ENCODE peak calls at places on chromosome X, in ten cellular contexts. K is mesenchymal stem cell; L is suprapubic skin; A is uterus; E is lung; N is SK-N-SH; B is mammary epithelial cell; G is upper lobe of right lung; Q is right atrium auricular region; C is CD8-positive, alpha-beta T cell. O is an unnamed sample. For H3K36me3, the result is how much of the 10 kb centered on the place peaks cover.

GRCh38 chrX:103404225-103405008 is 28.1 kb downstream of the BEX3 start:
- DNase-seq in C (peak), N (peak), G (peak), Q (peak), B (peak), L (peak), K (peak), E (peak), A (peak), O (peak)

GRCh38 chrX:69539437-69539836 is 35.3 kb downstream of the NALF2 start:
- DNase-seq in Q (no peak), G (no peak), N (no peak), L (no peak), B (no peak), E (no peak), A (no peak), C (no peak), K (no peak), O (no peak)

GRCh38 chrX:122583526-122583925 is 600.6 kb upstream of the GRIA3 start:
- DNase-seq in L (no peak), E (no peak), N (no peak), G (no peak), Q (no peak), A (no peak), K (no peak), C (no peak), B (peak), O (no peak)

GRCh38 chrX:70826715-70827114 is 81.8 kb downstream of the TEX11 start:
- DNase-seq in B (no peak), N (no peak), L (no peak), G (no peak), C (no peak), K (no peak), E (no peak), Q (no peak), A (no peak), O (no peak)

GRCh38 chrX:47690175-47690574 is 31.2 kb upstream of the UXT start:
- DNase-seq in B (no peak), N (no peak), Q (no peak), E (no peak), A (no peak), C (no peak), L (no peak), K (no peak), G (no peak), O (no peak)

GRCh38 chrX:41922125-41922521 is 1.2 kb downstream of the CASK start:
- DNase-seq in C (peak), Q (no peak), G (no peak), N (peak), E (no peak), K (peak), A (no peak), L (no peak), B (peak), O (no peak)

GRCh38 chrX:110317079-110317819 is 636 bp downstream of the AMMECR1 start:
- DNase-seq in N (peak), Q (no peak), A (peak), K (peak), G (peak), B (no peak), E (peak), C (peak), L (peak), O (peak)

GRCh38 chrX:24860140-24860539 is 155.6 kb downstream of the ARX start:
- DNase-seq in Q (no peak), B (no peak), A (no peak), K (no peak), G (no peak), C (no peak), L (no peak), N (no peak), E (no peak), O (no peak)

GRCh38 chrX:115232933-115233496 is 881 bp downstream of the LRCH2 start:
- DNase-seq in G (no peak), B (no peak), Q (no peak), K (no peak), N (no peak), C (no peak), L (no peak), E (no peak), A (no peak), O (no peak)

GRCh38 chrX:149819371-149819770 is 37.6 kb downstream of the MAGEA9 start:
- DNase-seq in Q (no peak), G (no peak), B (peak), A (no peak), L (no peak), E (no peak), C (no peak), K (no peak), N (no peak), O (no peak)

GRCh38 chrX:19750028-19750786 is 137.2 kb downstream of the SH3KBP1 start:
- DNase-seq in A (no peak), G (no peak), K (peak), C (no peak), Q (no peak), B (no peak), L (no peak), E (no peak), N (no peak), O (no peak)

GRCh38 chrX:110741213-110741796 is 54.3 kb downstream of the CHRDL1 start:
- DNase-seq in G (no peak), L (no peak), Q (no peak), E (no peak), C (no peak), N (no peak), A (no peak), K (peak), B (peak), O (no peak)

GRCh38 chrX:39730671-39731389 is 366.9 kb downstream of the BCOR start:
- DNase-seq in L (peak), B (peak), K (peak), A (peak), G (peak), E (peak), Q (peak), N (peak), C (peak), O (peak)

GRCh38 chrX:151386838-151387459 is 10.1 kb upstream of the VMA21 start:
- DNase-seq in L (no peak), B (no peak), G (no peak), C (no peak), N (no peak), E (no peak), Q (no peak), K (no peak), A (no peak), O (no peak)

GRCh38 chrX:38799995-38800394 is 1.3 kb upstream of the MID1IP1 start:
- DNase-seq in Q (no peak), K (no peak), N (no peak), L (no peak), A (no peak), B (no peak), E (no peak), G (no peak), C (peak), O (peak)

GRCh38 chrX:129823115-129823514 is 20.6 kb downstream of the ZDHHC9 start:
- DNase-seq in A (peak), C (peak), L (no peak), E (no peak), Q (no peak), K (peak), N (peak), G (no peak), B (peak), O (peak)

GRCh38 chrX:19870206-19870605 is 17.2 kb downstream of the SH3KBP1 start:
- DNase-seq in B (no peak), C (no peak), G (no peak), A (no peak), E (no peak), K (no peak), L (no peak), Q (no peak), N (no peak), O (no peak)

GRCh38 chrX:97844943-97845342 is 961.2 kb downstream of the RPA4 start:
- DNase-seq in L (no peak), N (peak), G (no peak), K (no peak), E (no peak), B (no peak), C (no peak), Q (no peak), A (no peak), O (no peak)

GRCh38 chrX:74277320-74277719 is 26.7 kb upstream of the ZCCHC13 start:
- DNase-seq in Q (no peak), N (no peak), G (no peak), B (no peak), E (no peak), K (no peak), C (no peak), L (no peak), A (no peak), O (no peak)

GRCh38 chrX:74284391-74284952 is 19.5 kb upstream of the ZCCHC13 start:
- DNase-seq in A (no peak), N (no peak), K (no peak), C (no peak), L (no peak), G (no peak), E (no peak), Q (no peak), B (no peak), O (no peak)

GRCh38 chrX:74277846-74278245 is 26.1 kb upstream of the ZCCHC13 start:
- DNase-seq in N (no peak), B (no peak), C (no peak), A (no peak), K (no peak), G (no peak), Q (no peak), E (no peak), L (no peak), O (no peak)

DNA sequence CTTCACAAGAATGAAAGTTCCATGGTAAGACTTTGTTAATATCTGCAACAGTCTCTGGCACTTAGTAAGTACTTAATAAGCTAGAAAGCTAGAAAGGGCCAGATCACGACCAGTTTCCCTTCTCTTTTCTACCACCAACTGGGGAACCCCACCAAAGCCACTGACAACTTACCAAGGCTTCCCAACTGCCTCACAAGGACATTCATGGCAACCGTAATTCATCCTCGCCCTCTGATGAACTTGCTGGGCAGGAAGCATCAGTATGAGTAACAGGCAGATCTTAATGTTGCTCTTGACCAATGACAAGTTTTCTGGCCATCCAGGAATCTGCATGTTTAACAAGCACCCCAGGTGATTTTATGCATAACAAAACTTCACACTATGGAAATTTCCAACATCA is 23.2 kb upstream of the ZCCHC13 start:
- DNase-seq in L (no peak), B (no peak), E (no peak), N (no peak), C (no peak), G (no peak), A (no peak), Q (no peak), K (no peak), O (no peak)
- H3K36me3 ChIP-seq in L (under half), B (under half), E (under half), N (half or more), C (under half), G (half or more), A (under half), Q (under half), K (under half), O (under half)

GRCh38 chrX:145773006-145773405 is 44.6 kb upstream of the SLITRK2 start:
- DNase-seq in A (no peak), N (no peak), G (no peak), B (no peak), Q (no peak), K (no peak), C (no peak), E (no peak), L (no peak), O (no peak)
- H3K36me3 ChIP-seq in A (under half), N (under half), G (under half), B (under half), Q (under half), K (under half), C (under half), E (under half), L (under half), O (under half)

GRCh38 chrX:54812306-54812705 is 4.8 kb downstream of the MAGED2 start:
- DNase-seq in N (no peak), B (no peak), Q (no peak), A (no peak), K (no peak), C (no peak), L (no peak), G (no peak), E (no peak), O (no peak)
- H3K36me3 ChIP-seq in N (under half), B (under half), Q (half or more), A (under half), K (under half), C (under half), L (half or more), G (half or more), E (under half), O (under half)

GRCh38 chrX:2346158-2346557 is 154.6 kb downstream of the DHRSX start:
- DNase-seq in N (no peak), L (no peak), C (no peak), G (no peak), B (no peak), E (no peak), A (no peak), Q (no peak), K (no peak), O (no peak)
- H3K36me3 ChIP-seq in N (under half), L (under half), C (under half), G (under half), B (under half), E (under half), A (under half), Q (under half), K (under half), O (under half)

DNA sequence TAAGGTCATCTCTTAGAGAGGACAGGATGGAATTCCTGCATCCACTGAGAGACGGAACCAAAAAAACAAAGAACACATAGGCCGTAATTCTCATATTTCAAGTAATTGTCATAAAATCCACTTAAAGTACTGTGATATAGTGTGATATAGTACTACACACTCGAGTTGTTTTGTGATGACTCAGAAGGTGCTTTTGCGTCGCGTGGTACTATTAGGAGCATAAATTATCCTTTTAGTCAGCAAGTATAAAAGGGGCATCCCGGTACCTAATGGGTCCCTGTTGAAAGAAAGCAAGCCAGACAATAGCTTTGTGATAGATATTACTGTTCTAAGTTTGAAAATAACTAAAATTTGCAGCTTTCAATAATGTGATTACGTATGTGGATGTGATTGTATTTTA is 55.3 kb downstream of the GPR143 start:
- DNase-seq in Q (no peak), E (no peak), G (no peak), L (no peak), C (no peak), A (no peak), B (no peak), K (peak), N (no peak), O (no peak)
- H3K36me3 ChIP-seq in Q (under half), E (under half), G (under half), L (under half), C (under half), A (under half), B (under half), K (under half), N (under half), O (under half)

O was measured in Caco-2.